ENCODE peak calls at places on chromosomes 11 and 22, in six cellular contexts. H is cardiac septum, B is neural crest cell, X is RKO, P is left colon, S is left cardiac atrium. I is an unnamed sample.

GRCh38 chr11:83019888-83020579 is 51.7 kb downstream of the RAB30 start:
- DNase-seq in X (no peak), H (no peak), S (peak; percentile 42), P (peak; percentile 71), B (no peak), I (no peak)

GRCh38 chr11:116294630-116295029 is 478.2 kb downstream of the BUD13 start:
- DNase-seq in H (no peak), X (no peak), S (no peak), B (no peak), P (no peak), I (no peak)

GRCh38 chr11:62647609-62648005 is 1.2 kb upstream of the GANAB start:
- DNase-seq in X (no peak), H (no peak), S (no peak), B (no peak), P (no peak), I (no peak)

GRCh38 chr22:32457031-32457430 is 7.2 kb downstream of the BPIFC start:
- DNase-seq in X (no peak), H (no peak), P (no peak), B (no peak), S (no peak), I (no peak)

GRCh38 chr22:49667236-49667635 is 160.4 kb downstream of the BRD1 start:
- DNase-seq in X (no peak), H (no peak), P (no peak), B (no peak), S (peak; percentile 62), I (no peak)

GRCh38 chr11:131392528-131393255 is 22.3 kb downstream of the NTM start:
- DNase-seq in P (no peak), H (no peak), B (no peak), X (peak; percentile 21), S (no peak), I (no peak)

GRCh38 chr22:25582946-25583345 is 18.5 kb downstream of the GRK3 start:
- DNase-seq in H (no peak), B (no peak), P (no peak), S (no peak), X (peak; percentile 17), I (no peak)

GRCh38 chr11:9017773-9018172 is 14.0 kb upstream of the NRIP3 start:
- DNase-seq in X (no peak), P (peak; percentile 52), H (peak; percentile 82), B (no peak), S (peak; percentile 76), I (no peak)

GRCh38 chr11:30984442-30984816 is 385.1 kb downstream of the DCDC1 start:
- DNase-seq in S (no peak), P (no peak), X (peak; percentile 62), B (no peak), H (no peak), I (no peak)

GRCh38 chr11:17683378-17684161 is 35.8 kb upstream of the MYOD1 start:
- DNase-seq in P (no peak), X (peak; percentile 83), S (no peak), H (no peak), B (no peak), I (peak; percentile 10)

GRCh38 chr11:126891556-126892217 is 108.9 kb downstream of the KIRREL3 start:
- DNase-seq in X (no peak), S (peak; percentile 69), H (no peak), B (no peak), P (no peak), I (no peak)

GRCh38 chr22:37904572-37905533 is 1.2 kb upstream of the MICALL1 start:
- DNase-seq in H (no peak), P (peak; percentile 51), S (peak; percentile 79), B (no peak), X (peak; percentile 98), I (peak; percentile 56)

GRCh38 chr22:18095101-18095805 is 15.4 kb upstream of the TUBA8 start:
- DNase-seq in B (no peak), P (no peak), X (no peak), S (no peak), H (no peak), I (no peak)

GRCh38 chr11:69369945-69370344 is 76.0 kb downstream of the MYEOV start:
- DNase-seq in B (no peak), X (no peak), H (peak; percentile 39), P (no peak), S (no peak), I (no peak)

I was measured in LNCaP clone FGC.